ENCODE peak calls at places on chromosome 22, in nine cellular contexts. A, L, O, Q, J, K, B, W and V are unnamed samples.

GRCh38 chr22:33180371-33180770 is 122.2 kb upstream of the SYN3 start:
- DNase-seq in A (no peak), L (no peak), O (peak; percentile 21), Q (no peak), J (peak; percentile 96), K (no peak), B (no peak), W (no peak), V (no peak)

GRCh38 chr22:23781065-23781464 is 5.7 kb upstream of the SMARCB1 start:
- DNase-seq in A (no peak), L (no peak), O (no peak), Q (no peak), J (no peak), K (no peak), B (no peak), W (peak; percentile 60), V (no peak)

GRCh38 chr22:17853066-17853465 is 78.8 kb upstream of the BID start:
- DNase-seq in A (no peak), L (no peak), O (no peak), Q (no peak), J (peak; percentile 16), K (no peak), B (no peak), W (no peak), V (no peak)

GRCh38 chr22:38203090-38203810 is 1.5 kb downstream of the MAFF start:
- DNase-seq in A (peak; percentile 42), L (no peak), O (peak; percentile 69), Q (peak; percentile 40), J (no peak), K (no peak), B (no peak), W (no peak), V (no peak)

GRCh38 chr22:43234299-43234988 is 47.5 kb upstream of the TTLL12 start:
- DNase-seq in A (no peak), L (no peak), O (peak; percentile 14), Q (no peak), J (no peak), K (no peak), B (no peak), W (no peak), V (no peak)

GRCh38 chr22:34236527-34236926 is 316.3 kb upstream of the LARGE1 start:
- DNase-seq in A (no peak), L (no peak), O (no peak), Q (no peak), J (no peak), K (no peak), B (no peak), W (no peak), V (no peak)

GRCh38 chr22:40709752-40710413 is 30.6 kb downstream of the MCHR1 start:
- DNase-seq in A (no peak), L (no peak), O (peak; percentile 62), Q (peak; percentile 35), J (peak; percentile 76), K (no peak), B (no peak), W (no peak), V (peak; percentile 55)

GRCh38 chr22:37690901-37691504 is 4.9 kb downstream of the NOL12 start:
- DNase-seq in A (no peak), L (no peak), O (no peak), Q (no peak), J (no peak), K (no peak), B (no peak), W (no peak), V (no peak)

GRCh38 chr22:22099833-22100812 is 117.5 kb upstream of the TOP3B start:
- DNase-seq in A (no peak), L (no peak), O (no peak), Q (peak; percentile 57), J (no peak), K (no peak), B (no peak), W (no peak), V (no peak)

GRCh38 chr22:50469377-50470305 is 5.2 kb downstream of the SBF1 start:
- DNase-seq in A (no peak), L (peak; percentile 97), O (peak; percentile 97), Q (no peak), J (peak; percentile 99), K (peak; percentile 52), B (peak; percentile 86), W (no peak), V (peak; percentile 79)

GRCh38 chr22:21866821-21867527 is 471 bp downstream of the MAPK1 start:
- DNase-seq in A (no peak), L (peak; percentile 24), O (peak; percentile 82), Q (no peak), J (no peak), K (no peak), B (no peak), W (no peak), V (no peak)

GRCh38 chr22:31346733-31347250 is 646 bp upstream of the PATZ1 start:
- DNase-seq in A (peak; percentile 67), L (peak; percentile 14), O (no peak), Q (peak; percentile 38), J (peak; percentile 75), K (peak; percentile 20), B (peak; percentile 45), W (peak; percentile 34), V (no peak)

GRCh38 chr22:35921777-35922176 is 106.8 kb downstream of the RBFOX2 start:
- DNase-seq in A (peak; percentile 37), L (no peak), O (peak; percentile 84), Q (peak; percentile 89), J (peak; percentile 75), K (no peak), B (no peak), W (no peak), V (peak; percentile 68)

GRCh38 chr22:45341503-45341902 is 31.8 kb downstream of the FAM118A start:
- DNase-seq in A (peak; percentile 12), L (peak; percentile 64), O (no peak), Q (no peak), J (no peak), K (no peak), B (peak; percentile 14), W (no peak), V (no peak)

GRCh38 chr22:31898911-31899310 is 45.4 kb upstream of the YWHAH start:
- DNase-seq in A (peak; percentile 24), L (no peak), O (no peak), Q (peak; percentile 22), J (no peak), K (no peak), B (no peak), W (no peak), V (peak; percentile 1)

GRCh38 chr22:39723899-39724351 is 153.4 kb downstream of the CACNA1I start:
- DNase-seq in A (no peak), L (no peak), O (no peak), Q (peak; percentile 68), J (no peak), K (no peak), B (no peak), W (peak; percentile 12), V (peak; percentile 51)

GRCh38 chr22:26545827-26546226 is 33.6 kb upstream of the TFIP11 start:
- DNase-seq in A (no peak), L (no peak), O (no peak), Q (no peak), J (no peak), K (no peak), B (no peak), W (no peak), V (no peak)

GRCh38 chr22:46894851-46895640 is 132.6 kb downstream of the TBC1D22A start:
- DNase-seq in A (no peak), L (no peak), O (no peak), Q (no peak), J (no peak), K (no peak), B (no peak), W (no peak), V (peak; percentile 55)

GRCh38 chr22:22214819-22215329 is 29.7 kb upstream of the VPREB1 start:
- DNase-seq in A (no peak), L (no peak), O (no peak), Q (no peak), J (no peak), K (no peak), B (no peak), W (no peak), V (peak; percentile 36)

GRCh38 chr22:50308597-50308935 is 1.1 kb upstream of the PLXNB2 start:
- DNase-seq in A (peak; percentile 51), L (no peak), O (peak; percentile 25), Q (peak; percentile 16), J (no peak), K (no peak), B (no peak), W (no peak), V (no peak)

GRCh38 chr22:39534092-39534506 is 1.6 kb upstream of the RPS19BP1 start:
- DNase-seq in A (no peak), L (no peak), O (peak; percentile 42), Q (no peak), J (no peak), K (no peak), B (no peak), W (no peak), V (no peak)

GRCh38 chr22:36180038-36180880 is 19.7 kb upstream of the APOL3 start:
- DNase-seq in A (peak; percentile 84), L (peak; percentile 89), O (peak; percentile 73), Q (peak; percentile 84), J (peak; percentile 22), K (no peak), B (peak; percentile 80), W (peak; percentile 19), V (peak; percentile 90)

GRCh38 chr22:43985532-43985931 is 30.3 kb downstream of the SAMM50 start:
- DNase-seq in A (no peak), L (no peak), O (no peak), Q (peak; percentile 67), J (no peak), K (no peak), B (no peak), W (peak; percentile 26), V (no peak)